ENCODE peak calls at places on chromosome 14, in seven cellular contexts. One of them, this sample, is unnamed.

GRCh38 chr14:99734406-99735051 is 50.4 kb downstream of the CYP46A1 start:
- DNase-seq in neural progenitor cell: no peak
- DNase-seq in SW 1271: no peak
- DNase-seq in NCI-H1092 treated with DMSO at 0.1 percent for 48 hours: no peak
- DNase-seq in T-cell: no peak
- DNase-seq in HCEC 1CT: no peak
- DNase-seq in stimulated activated CD8-positive, alpha-beta memory T cell treated with anti-CD3 and anti-CD28 coated beads, Interleukin-4, amount 100 ng/mL, for 1 hour: no peak
- DNase-seq in this sample: no peak

GRCh38 chr14:63287661-63288483 is 30.9 kb downstream of the GPHB5 start:
- DNase-seq in neural progenitor cell: no peak
- DNase-seq in SW 1271: no peak
- DNase-seq in NCI-H1092 treated with DMSO at 0.1 percent for 48 hours: no peak
- DNase-seq in T-cell: no peak
- DNase-seq in HCEC 1CT: no peak
- DNase-seq in stimulated activated CD8-positive, alpha-beta memory T cell treated with anti-CD3 and anti-CD28 coated beads, Interleukin-4, amount 100 ng/mL, for 1 hour: no peak
- DNase-seq in this sample: no peak

GRCh38 chr14:69491226-69491625 is 6.7 kb downstream of the PLEKHD1 start:
- DNase-seq in neural progenitor cell: no peak
- DNase-seq in SW 1271: no peak
- DNase-seq in NCI-H1092 treated with DMSO at 0.1 percent for 48 hours: no peak
- DNase-seq in T-cell: no peak
- DNase-seq in HCEC 1CT: no peak
- DNase-seq in stimulated activated CD8-positive, alpha-beta memory T cell treated with anti-CD3 and anti-CD28 coated beads, Interleukin-4, amount 100 ng/mL, for 1 hour: no peak
- DNase-seq in this sample: no peak

GRCh38 chr14:49586673-49587460 is 687 bp upstream of the RPS29 start:
- DNase-seq in neural progenitor cell: peak
- DNase-seq in SW 1271: peak
- DNase-seq in NCI-H1092 treated with DMSO at 0.1 percent for 48 hours: peak
- DNase-seq in T-cell: peak
- DNase-seq in HCEC 1CT: peak
- DNase-seq in stimulated activated CD8-positive, alpha-beta memory T cell treated with anti-CD3 and anti-CD28 coated beads, Interleukin-4, amount 100 ng/mL, for 1 hour: no peak
- DNase-seq in this sample: no peak

GRCh38 chr14:30214014-30214413 is 286.4 kb upstream of the PRKD1 start:
- DNase-seq in neural progenitor cell: no peak
- DNase-seq in SW 1271: no peak
- DNase-seq in NCI-H1092 treated with DMSO at 0.1 percent for 48 hours: no peak
- DNase-seq in T-cell: no peak
- DNase-seq in HCEC 1CT: peak
- DNase-seq in stimulated activated CD8-positive, alpha-beta memory T cell treated with anti-CD3 and anti-CD28 coated beads, Interleukin-4, amount 100 ng/mL, for 1 hour: no peak
- DNase-seq in this sample: no peak

GRCh38 chr14:105980224-105980623 is 453.8 kb downstream of the TMEM121 start:
- DNase-seq in neural progenitor cell: no peak
- DNase-seq in SW 1271: no peak
- DNase-seq in NCI-H1092 treated with DMSO at 0.1 percent for 48 hours: no peak
- DNase-seq in T-cell: no peak
- DNase-seq in HCEC 1CT: peak
- DNase-seq in stimulated activated CD8-positive, alpha-beta memory T cell treated with anti-CD3 and anti-CD28 coated beads, Interleukin-4, amount 100 ng/mL, for 1 hour: no peak
- DNase-seq in this sample: no peak

GRCh38 chr14:87896393-87897380 is 96.3 kb downstream of the GALC start:
- DNase-seq in neural progenitor cell: peak
- DNase-seq in SW 1271: no peak
- DNase-seq in NCI-H1092 treated with DMSO at 0.1 percent for 48 hours: peak
- DNase-seq in T-cell: no peak
- DNase-seq in HCEC 1CT: peak
- DNase-seq in stimulated activated CD8-positive, alpha-beta memory T cell treated with anti-CD3 and anti-CD28 coated beads, Interleukin-4, amount 100 ng/mL, for 1 hour: no peak
- DNase-seq in this sample: peak

GRCh38 chr14:53306267-53306721 is 153.2 kb upstream of the DDHD1 start:
- DNase-seq in neural progenitor cell: peak
- DNase-seq in SW 1271: no peak
- DNase-seq in NCI-H1092 treated with DMSO at 0.1 percent for 48 hours: peak
- DNase-seq in T-cell: peak
- DNase-seq in HCEC 1CT: peak
- DNase-seq in stimulated activated CD8-positive, alpha-beta memory T cell treated with anti-CD3 and anti-CD28 coated beads, Interleukin-4, amount 100 ng/mL, for 1 hour: no peak
- DNase-seq in this sample: no peak

GRCh38 chr14:99380991-99381687 is 99.5 kb downstream of the SETD3 start:
- DNase-seq in neural progenitor cell: no peak
- DNase-seq in SW 1271: no peak
- DNase-seq in NCI-H1092 treated with DMSO at 0.1 percent for 48 hours: no peak
- DNase-seq in T-cell: no peak
- DNase-seq in HCEC 1CT: no peak
- DNase-seq in stimulated activated CD8-positive, alpha-beta memory T cell treated with anti-CD3 and anti-CD28 coated beads, Interleukin-4, amount 100 ng/mL, for 1 hour: no peak
- DNase-seq in this sample: no peak

GRCh38 chr14:101112351-101113107 is 209.0 kb upstream of the RTL1 start:
- DNase-seq in neural progenitor cell: no peak
- DNase-seq in SW 1271: no peak
- DNase-seq in NCI-H1092 treated with DMSO at 0.1 percent for 48 hours: no peak
- DNase-seq in T-cell: no peak
- DNase-seq in HCEC 1CT: no peak
- DNase-seq in stimulated activated CD8-positive, alpha-beta memory T cell treated with anti-CD3 and anti-CD28 coated beads, Interleukin-4, amount 100 ng/mL, for 1 hour: no peak
- DNase-seq in this sample: no peak

GRCh38 chr14:20427231-20428009 is 8.5 kb downstream of the KLHL33 start:
- DNase-seq in neural progenitor cell: no peak
- DNase-seq in SW 1271: no peak
- DNase-seq in NCI-H1092 treated with DMSO at 0.1 percent for 48 hours: no peak
- DNase-seq in T-cell: no peak
- DNase-seq in HCEC 1CT: peak
- DNase-seq in stimulated activated CD8-positive, alpha-beta memory T cell treated with anti-CD3 and anti-CD28 coated beads, Interleukin-4, amount 100 ng/mL, for 1 hour: no peak
- DNase-seq in this sample: peak

This sample was measured in pulmonary artery endothelial cell.